ENCODE peak calls at places on chromosomes 13 and 19, in eight cellular contexts. P is RPMI7951; B is activated CD8-positive, alpha-beta memory T cell treated with anti-CD3 and anti-CD28 coated beads for 4 hours; G is stimulated activated CD8-positive, alpha-beta memory T cell treated with anti-CD3 and anti-CD28 coated beads, Interleukin-12 subunit alpha, Interleukin-12 subunit beta, amount 100 ng/mL, for 4 hours; I is ascending aorta; S is adrenal gland; X is mesothelial cell of epicardium; V is left colon. J is an unnamed sample.

GRCh38 chr19:17872251-17873001 is 681 bp downstream of the SLC5A5 start:
- DNase-seq in P (no peak), B (no peak), G (no peak), I (no peak), S (no peak), X (no peak), V (peak; percentile 41), J (no peak)

GRCh38 chr13:51154029-51154555 is 43.0 kb upstream of the C13orf42 start:
- DNase-seq in P (peak; percentile 86), B (no peak), G (no peak), I (no peak), S (peak; percentile 74), X (no peak), V (no peak), J (no peak)

GRCh38 chr19:45972081-45972943 is 1.4 kb downstream of the NOVA2 start:
- DNase-seq in P (no peak), B (peak; percentile 37), G (no peak), I (no peak), S (no peak), X (no peak), V (no peak), J (no peak)

GRCh38 chr19:6439743-6440142 is 6.2 kb upstream of the SLC25A41 start:
- DNase-seq in P (no peak), B (no peak), G (no peak), I (no peak), S (no peak), X (no peak), V (no peak), J (no peak)

GRCh38 chr19:31214086-31214485 is 135.2 kb downstream of the TSHZ3 start:
- DNase-seq in P (peak; percentile 100), B (peak; percentile 87), G (peak; percentile 72), I (peak; percentile 73), S (peak; percentile 52), X (peak; percentile 41), V (peak; percentile 50), J (no peak)

GRCh38 chr19:49436381-49437017 is 4.8 kb downstream of the SLC17A7 start:
- DNase-seq in P (no peak), B (no peak), G (no peak), I (no peak), S (no peak), X (peak; percentile 50), V (no peak), J (no peak)

GRCh38 chr13:77891041-77891440 is 27.6 kb downstream of the EDNRB start:
- DNase-seq in P (no peak), B (no peak), G (no peak), I (no peak), S (no peak), X (no peak), V (no peak), J (no peak)

GRCh38 chr13:111007209-111007608 is 92.3 kb upstream of the ANKRD10 start:
- DNase-seq in P (no peak), B (no peak), G (no peak), I (no peak), S (no peak), X (no peak), V (no peak), J (no peak)

GRCh38 chr13:72208112-72208645 is 341.2 kb upstream of the DACH1 start:
- DNase-seq in P (peak; percentile 34), B (no peak), G (no peak), I (no peak), S (no peak), X (no peak), V (no peak), J (no peak)

GRCh38 chr13:81987677-81988357 is 1646.9 kb upstream of the SPRY2 start:
- DNase-seq in P (no peak), B (no peak), G (no peak), I (no peak), S (no peak), X (no peak), V (no peak), J (no peak)

GRCh38 chr13:30111810-30112209 is 195.5 kb downstream of the KATNAL1 start:
- DNase-seq in P (peak; percentile 31), B (no peak), G (no peak), I (no peak), S (no peak), X (no peak), V (no peak), J (no peak)

GRCh38 chr19:58279042-58279924 is 528 bp downstream of the ZNF8 start:
- DNase-seq in P (peak; percentile 68), B (peak; percentile 17), G (peak; percentile 23), I (peak; percentile 21), S (peak; percentile 93), X (peak; percentile 91), V (peak; percentile 79), J (peak; percentile 52)

GRCh38 chr13:111139874-111140561 is 24.9 kb downstream of the ARHGEF7 start:
- DNase-seq in P (no peak), B (no peak), G (no peak), I (no peak), S (no peak), X (no peak), V (peak; percentile 38), J (no peak)

GRCh38 chr19:7442423-7442822 is 46.4 kb downstream of the PEX11G start:
- DNase-seq in P (no peak), B (no peak), G (no peak), I (no peak), S (peak; percentile 44), X (no peak), V (no peak), J (no peak)